ENCODE peak calls at places on chromosomes 5 and 9, in nine cellular contexts. P, T, O, K, M, J, D, L and Q are unnamed samples.

GRCh38 chr5:9363026-9363793 is 182.7 kb downstream of the SEMA5A start:
- DNase-seq in P (no peak), T (peak; percentile 39), O (no peak), K (no peak), M (no peak), J (no peak), D (no peak), L (no peak), Q (no peak)

GRCh38 chr5:151696470-151697061 is 9.9 kb upstream of the SPARC start:
- DNase-seq in P (peak; percentile 73), T (peak; percentile 100), O (peak; percentile 6), K (peak; percentile 41), M (no peak), J (peak; percentile 46), D (no peak), L (peak; percentile 49), Q (peak; percentile 83)

GRCh38 chr5:86232246-86232645 is 385.5 kb upstream of the COX7C start:
- DNase-seq in P (no peak), T (no peak), O (no peak), K (no peak), M (no peak), J (no peak), D (no peak), L (no peak), Q (no peak)

GRCh38 chr9:108156270-108156998 is 666.9 kb upstream of the KLF4 start:
- DNase-seq in P (no peak), T (peak; percentile 24), O (no peak), K (no peak), M (peak; percentile 76), J (no peak), D (no peak), L (no peak), Q (no peak)

GRCh38 chr5:108726446-108727091 is 21.1 kb upstream of the FER start:
- DNase-seq in P (no peak), T (no peak), O (no peak), K (no peak), M (peak; percentile 11), J (no peak), D (no peak), L (no peak), Q (peak; percentile 4)

GRCh38 chr5:120258123-120258522 is 206.0 kb upstream of the PRR16 start:
- DNase-seq in P (no peak), T (no peak), O (no peak), K (no peak), M (no peak), J (no peak), D (no peak), L (no peak), Q (no peak)

GRCh38 chr5:32138839-32139493 is 35.2 kb downstream of the GOLPH3 start:
- DNase-seq in P (no peak), T (peak; percentile 59), O (no peak), K (peak; percentile 5), M (no peak), J (no peak), D (no peak), L (no peak), Q (no peak)

GRCh38 chr5:119347996-119348395 is 7.8 kb upstream of the TNFAIP8 start:
- DNase-seq in P (no peak), T (peak; percentile 55), O (no peak), K (no peak), M (no peak), J (no peak), D (no peak), L (no peak), Q (no peak)

GRCh38 chr5:39266442-39266841 is 47.1 kb upstream of the FYB1 start:
- DNase-seq in P (no peak), T (peak; percentile 2), O (no peak), K (no peak), M (peak; percentile 45), J (no peak), D (no peak), L (no peak), Q (no peak)

GRCh38 chr5:130282044-130282443 is 377.8 kb downstream of the CHSY3 start:
- DNase-seq in P (no peak), T (peak; percentile 84), O (no peak), K (no peak), M (peak; percentile 29), J (no peak), D (no peak), L (no peak), Q (peak; percentile 21)

GRCh38 chr5:64690417-64691151 is at the start of gene SHISAL2B:
- DNase-seq in P (peak; percentile 25), T (peak; percentile 40), O (no peak), K (peak; percentile 78), M (no peak), J (peak; percentile 79), D (peak; percentile 65), L (no peak), Q (no peak)

GRCh38 chr5:177419045-177419444 is 7.4 kb upstream of the GRK6 start:
- DNase-seq in P (no peak), T (peak; percentile 37), O (no peak), K (no peak), M (no peak), J (no peak), D (no peak), L (no peak), Q (no peak)

DNA sequence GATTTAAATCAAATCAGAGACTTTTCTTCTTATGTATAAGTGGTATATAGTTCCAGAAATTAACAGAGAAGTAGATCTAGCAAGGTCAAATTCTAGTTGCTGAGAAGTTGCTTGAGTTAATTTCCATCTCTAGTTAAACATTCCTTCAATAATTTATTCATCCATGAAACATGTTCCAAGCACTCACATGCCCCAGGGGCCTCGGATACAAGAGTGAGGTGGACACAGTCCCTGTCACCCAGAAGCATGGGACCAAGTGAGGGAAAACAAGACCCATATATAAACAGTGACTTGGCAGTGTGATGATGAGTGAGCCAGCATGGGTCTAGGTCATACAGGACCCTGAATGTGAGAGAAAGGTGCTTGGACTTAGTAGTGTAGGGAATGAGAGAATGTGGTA is 216.9 kb downstream of the TTLL11 start:
- DNase-seq in P (no peak), T (no peak), O (no peak), K (no peak), M (no peak), J (no peak), D (no peak), L (no peak), Q (no peak)
- H3K27me3 ChIP-seq in P (no peaks in the 10 kb centered on the region), T (no peaks in the 10 kb centered on the region), O (no peaks in the 10 kb centered on the region), K (no peaks in the 10 kb centered on the region), M (no peaks in the 10 kb centered on the region), J (no peaks in the 10 kb centered on the region), D (peaks cover 89% of the 10 kb centered on the region), L (no peaks in the 10 kb centered on the region), Q (no peaks in the 10 kb centered on the region)

GRCh38 chr5:139417214-139417613 is 13.3 kb upstream of the SPATA24 start:
- DNase-seq in P (no peak), T (peak; percentile 53), O (no peak), K (no peak), M (no peak), J (no peak), D (no peak), L (no peak), Q (peak; percentile 69)

GRCh38 chr5:139419793-139420192 is 15.9 kb upstream of the SPATA24 start:
- DNase-seq in P (no peak), T (no peak), O (no peak), K (peak; percentile 80), M (no peak), J (no peak), D (no peak), L (no peak), Q (no peak)

GRCh38 chr5:139416651-139417050 is 12.8 kb upstream of the SPATA24 start:
- DNase-seq in P (no peak), T (no peak), O (no peak), K (no peak), M (no peak), J (no peak), D (no peak), L (no peak), Q (no peak)

GRCh38 chr5:139418804-139419203 is 14.9 kb upstream of the SPATA24 start:
- DNase-seq in P (no peak), T (no peak), O (no peak), K (peak; percentile 40), M (no peak), J (no peak), D (no peak), L (no peak), Q (no peak)

DNA sequence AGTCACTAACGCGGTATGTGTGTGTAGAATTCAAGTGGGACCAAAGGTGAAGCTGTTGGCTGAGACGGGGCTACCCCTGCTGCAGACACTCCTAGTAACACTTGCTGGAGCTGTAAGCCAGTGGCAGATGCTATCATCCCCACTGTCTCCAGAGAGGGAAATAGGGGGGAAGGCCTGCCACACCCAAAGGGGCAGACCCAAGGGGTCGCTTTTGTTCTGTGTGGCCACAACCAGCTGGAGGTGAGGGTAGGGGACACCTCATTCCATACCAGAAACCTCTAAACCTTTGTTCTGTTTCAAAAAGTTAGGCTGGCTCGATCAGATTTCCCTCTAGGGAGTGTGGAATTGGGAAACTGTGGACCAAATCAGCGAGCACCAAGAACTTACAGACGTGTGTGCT is 15.3 kb upstream of the SPATA24 start:
- DNase-seq in P (no peak), T (no peak), O (no peak), K (no peak), M (no peak), J (no peak), D (no peak), L (no peak), Q (no peak)
- H3K4me1 ChIP-seq in P (peaks cover 10% of the 10 kb centered on the region), T (peaks cover 3% of the 10 kb centered on the region), O (peaks cover 18% of the 10 kb centered on the region), K (peaks cover 38% of the 10 kb centered on the region), M (no peaks in the 10 kb centered on the region), J (no peaks in the 10 kb centered on the region), D (no peaks in the 10 kb centered on the region), L (peaks cover 11% of the 10 kb centered on the region), Q (peaks cover 12% of the 10 kb centered on the region)

GRCh38 chr9:1047605-1048235 is 2.4 kb upstream of the DMRT2 start:
- DNase-seq in P (no peak), T (no peak), O (no peak), K (no peak), M (peak; percentile 18), J (peak; percentile 52), D (no peak), L (no peak), Q (no peak)
- H3K27me3 ChIP-seq in P (no peaks in the 10 kb centered on the region), T (peaks cover 26% of the 10 kb centered on the region), O (peaks cover 14% of the 10 kb centered on the region), K (peaks cover 19% of the 10 kb centered on the region), M (no peaks in the 10 kb centered on the region), J (peaks cover 98% of the 10 kb centered on the region), D (peaks cover 99% of the 10 kb centered on the region), L (peaks cover 5% of the 10 kb centered on the region), Q (no peaks in the 10 kb centered on the region)

GRCh38 chr9:136329211-136329627 is 1.9 kb downstream of the GPSM1 start:
- DNase-seq in P (no peak), T (no peak), O (no peak), K (no peak), M (no peak), J (no peak), D (no peak), L (no peak), Q (peak; percentile 80)

GRCh38 chr9:136328622-136329041 is 1.3 kb downstream of the GPSM1 start:
- DNase-seq in P (peak; percentile 45), T (peak; percentile 55), O (no peak), K (peak; percentile 81), M (no peak), J (peak; percentile 45), D (no peak), L (no peak), Q (peak; percentile 72)

GRCh38 chr9:136327313-136327971 is at the start of gene GPSM1:
- DNase-seq in P (peak; percentile 64), T (peak; percentile 56), O (no peak), K (peak; percentile 66), M (peak; percentile 38), J (peak; percentile 63), D (no peak), L (no peak), Q (peak; percentile 92)

GRCh38 chr9:136326777-136327312 is 494 bp upstream of the GPSM1 start:
- DNase-seq in P (no peak), T (no peak), O (no peak), K (no peak), M (no peak), J (no peak), D (no peak), L (no peak), Q (no peak)

GRCh38 chr9:136328011-136328621 is 777 bp downstream of the GPSM1 start:
- DNase-seq in P (no peak), T (no peak), O (no peak), K (no peak), M (peak; percentile 57), J (no peak), D (no peak), L (no peak), Q (peak; percentile 79)
- H3K4me1 ChIP-seq in P (peaks cover 34% of the 10 kb centered on the region), T (peaks cover 27% of the 10 kb centered on the region), O (peaks cover 17% of the 10 kb centered on the region), K (peaks cover 30% of the 10 kb centered on the region), M (peaks cover 8% of the 10 kb centered on the region), J (peaks cover 17% of the 10 kb centered on the region), D (peaks cover 37% of the 10 kb centered on the region), L (peaks cover 10% of the 10 kb centered on the region), Q (peaks cover 9% of the 10 kb centered on the region)